ENCODE peak calls at places on chromosomes 12 and 14, in four cellular contexts. P is NCI-H1092 treated with DMSO at 0.1 percent for 48 hours; L is GOT3; O is stimulated activated CD8-positive, alpha-beta memory T cell treated with anti-CD3 and anti-CD28 coated beads, Interleukin-4, amount 100 ng/mL, for 48 hours. S is an unnamed sample.

GRCh38 chr12:106954462-106955376 is 988 bp upstream of the TMEM263 start:
- DNase-seq in L (no peak), P (no peak), O (no peak), S (no peak)

GRCh38 chr12:48084066-48084465 is 21.8 kb downstream of the SENP1 start:
- DNase-seq in O (no peak), P (peak; percentile 29), L (no peak), S (peak; percentile 19)

GRCh38 chr14:93456356-93456755 is 25.6 kb downstream of the UNC79 start:
- DNase-seq in L (no peak), O (no peak), P (no peak), S (peak; percentile 89)

GRCh38 chr12:48861111-48861510 is 4.6 kb downstream of the RND1 start:
- DNase-seq in O (no peak), L (no peak), P (no peak), S (no peak)

GRCh38 chr14:75372260-75372659 is 55.6 kb upstream of the JDP2 start:
- DNase-seq in O (no peak), P (no peak), L (no peak), S (no peak)

GRCh38 chr14:29085546-29085945 is 319.0 kb downstream of the FOXG1 start:
- DNase-seq in O (no peak), P (no peak), L (no peak), S (peak; percentile 92)

GRCh38 chr12:563899-564298 is 99.3 kb downstream of the NINJ2 start:
- DNase-seq in O (no peak), L (no peak), P (no peak), S (no peak)

GRCh38 chr12:3680919-3681594 is 71.9 kb downstream of the CRACR2A start:
- DNase-seq in O (no peak), P (peak; percentile 91), L (no peak), S (peak; percentile 96)

GRCh38 chr14:101708853-101709532 is 52.5 kb upstream of the PPP2R5C start:
- DNase-seq in P (no peak), L (no peak), O (peak; percentile 18), S (no peak)

GRCh38 chr12:5944053-5944452 is 1.0 kb downstream of the ANO2 start:
- DNase-seq in P (no peak), O (no peak), L (no peak), S (no peak)

GRCh38 chr12:14167005-14167628 is 185.7 kb upstream of the GRIN2B start:
- DNase-seq in L (no peak), P (peak; percentile 45), O (peak; percentile 56), S (peak; percentile 32)